ENCODE peak calls at places on chromosomes 7 and 10, in four cellular contexts. K, T, V and C are unnamed samples.

GRCh38 chr10:32350811-32351342 is 3.9 kb upstream of the EPC1 start:
- DNase-seq in K (no peak), T (no peak), V (no peak), C (no peak)

GRCh38 chr7:101650579-101651081 is 21.5 kb upstream of the MYL10 start:
- DNase-seq in K (no peak), T (no peak), V (no peak), C (no peak)

GRCh38 chr7:93715234-93715633 is 140.7 kb upstream of the CALCR start:
- DNase-seq in K (peak), T (peak), V (peak), C (peak)

GRCh38 chr7:44793919-44794715 is 2.4 kb upstream of the PPIA start:
- DNase-seq in K (no peak), T (no peak), V (no peak), C (no peak)

GRCh38 chr7:9711259-9711658 is 1262.4 kb upstream of the PHF14 start:
- DNase-seq in K (no peak), T (no peak), V (no peak), C (no peak)

GRCh38 chr7:107387077-107387476 is 82.8 kb upstream of the GPR22 start:
- DNase-seq in K (peak), T (peak), V (peak), C (no peak)

GRCh38 chr7:95693551-95694333 is 78.6 kb upstream of the DYNC1I1 start:
- DNase-seq in K (no peak), T (peak), V (no peak), C (peak)

GRCh38 chr7:146131701-146132100 is 15.1 kb downstream of the CNTNAP2 start:
- DNase-seq in K (no peak), T (no peak), V (no peak), C (no peak)

GRCh38 chr10:123666318-123667291 is at the start of gene GPR26:
- DNase-seq in K (peak), T (no peak), V (peak), C (no peak)

GRCh38 chr10:86755454-86755739 is 1.0 kb upstream of the BMPR1A start:
- DNase-seq in K (no peak), T (no peak), V (no peak), C (no peak)

GRCh38 chr7:36272567-36273269 is 116.9 kb upstream of the ANLN start:
- DNase-seq in K (no peak), T (no peak), V (no peak), C (no peak)

GRCh38 chr7:112634107-112634506 is 153.3 kb downstream of the LSMEM1 start:
- DNase-seq in K (no peak), T (no peak), V (no peak), C (no peak)

GRCh38 chr10:132889556-132889955 is 52.8 kb downstream of the CFAP46 start:
- DNase-seq in K (no peak), T (no peak), V (no peak), C (no peak)

GRCh38 chr7:39406464-39406863 is 159.7 kb upstream of the YAE1 start:
- DNase-seq in K (peak), T (no peak), V (no peak), C (no peak)

GRCh38 chr10:59006511-59007306 is 169.7 kb upstream of the PHYHIPL start:
- DNase-seq in K (no peak), T (peak), V (no peak), C (peak)

GRCh38 chr10:88158506-88159123 is 295.2 kb downstream of the PTEN start:
- DNase-seq in K (no peak), T (no peak), V (no peak), C (no peak)

GRCh38 chr10:98956576-98957260 is 278.9 kb downstream of the HPSE2 start:
- DNase-seq in K (no peak), T (peak), V (no peak), C (no peak)

GRCh38 chr10:16562891-16563290 is 41.2 kb upstream of the C1QL3 start:
- DNase-seq in K (no peak), T (no peak), V (no peak), C (no peak)

GRCh38 chr10:76563286-76563685 is 1074.3 kb downstream of the KCNMA1 start:
- DNase-seq in K (no peak), T (no peak), V (no peak), C (no peak)

GRCh38 chr7:92466682-92467081 is 11.1 kb downstream of the ERVW-1 start:
- DNase-seq in K (no peak), T (no peak), V (no peak), C (no peak)

GRCh38 chr7:143380264-143380645 is 890 bp upstream of the ZYX start:
- DNase-seq in K (peak), T (peak), V (peak), C (peak)

DNA sequence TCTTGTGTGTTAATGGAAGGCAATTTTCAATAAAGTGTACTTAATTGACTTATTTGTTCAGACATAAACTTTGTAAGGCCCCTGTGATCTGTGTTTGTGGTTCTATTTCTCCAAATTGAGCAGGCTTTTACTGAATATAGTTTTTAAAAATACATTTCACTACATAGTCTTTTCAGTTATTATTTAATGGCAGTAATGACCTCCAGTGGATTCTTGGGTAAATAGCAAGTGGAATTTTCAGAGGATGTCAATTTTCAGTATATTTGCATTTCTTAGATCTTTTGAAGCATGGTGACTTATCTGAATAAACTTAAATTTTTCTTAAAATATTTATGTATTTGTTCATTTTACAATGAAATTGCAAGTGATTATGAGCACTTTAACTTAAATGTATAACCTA is 203.1 kb upstream of the PCLO start:
- DNase-seq in K (no peak), T (peak), V (no peak), C (no peak)
- TF ChIP-seq CTCF in K (no peak), T (peak), V (no peak), C (no peak)

DNA sequence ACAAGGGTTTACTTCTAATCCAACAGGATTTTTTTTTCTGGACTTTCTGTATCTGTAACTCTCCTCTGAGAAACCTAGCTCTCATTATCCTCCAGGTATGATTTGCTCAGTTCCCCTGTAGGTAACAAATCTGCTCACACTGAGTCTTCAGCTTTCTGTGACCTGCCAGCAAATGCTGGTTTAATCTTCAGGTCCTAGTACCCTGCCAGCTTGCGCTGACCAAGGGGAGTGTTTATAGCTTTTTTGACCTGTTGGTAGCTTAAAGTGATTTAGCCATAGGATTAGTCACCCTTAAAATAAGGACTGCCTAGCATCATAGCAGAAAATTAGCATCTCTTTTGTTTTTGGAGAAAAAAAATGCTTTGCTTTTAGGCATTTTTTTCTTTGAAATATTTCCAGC is 22.4 kb downstream of the SND1 start:
- DNase-seq in K (no peak), T (no peak), V (no peak), C (no peak)
- TF ChIP-seq CTCF in K (no peak), T (no peak), V (no peak), C (no peak)

GRCh38 chr10:52466464-52466863 is 152.4 kb downstream of the DKK1 start:
- DNase-seq in K (no peak), T (no peak), V (no peak), C (no peak)
- TF ChIP-seq CTCF in K (no peak), T (no peak), V (no peak), C (no peak)

DNA sequence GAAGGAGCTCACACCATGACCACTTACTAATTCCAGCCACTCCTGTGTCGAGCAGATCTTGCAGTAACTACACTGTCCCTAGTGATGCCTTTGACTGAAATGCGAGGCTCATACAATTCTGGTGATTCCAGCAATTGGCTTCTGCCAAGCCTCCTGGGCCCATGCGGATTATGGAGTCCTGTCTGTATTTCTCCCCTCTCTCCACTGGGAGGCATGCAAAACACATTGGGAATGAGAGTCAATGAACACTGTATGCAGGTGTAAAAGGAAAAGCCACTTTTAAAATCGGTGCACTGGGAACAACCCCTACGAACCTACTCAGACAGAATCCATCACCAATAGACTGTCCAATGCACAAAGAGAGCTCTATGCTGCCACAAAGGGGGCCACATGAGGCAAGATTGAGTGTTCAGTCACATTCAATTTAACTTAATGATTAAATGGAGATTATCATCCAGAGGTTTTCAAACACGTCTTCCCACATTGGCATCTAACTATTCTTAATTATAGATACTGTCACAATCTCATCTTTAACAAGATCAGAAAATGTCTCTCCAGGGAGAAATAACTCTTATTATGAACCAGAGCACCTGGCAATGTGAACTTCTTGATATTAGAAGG is 550.6 kb downstream of the GLRX3 start:
- DNase-seq in K (peak), T (no peak), V (no peak), C (peak)
- TF ChIP-seq CTCF in K (peak), T (no peak), V (no peak), C (peak)

GRCh38 chr7:46152671-46153070 is 231.6 kb upstream of the IGFBP3 start:
- DNase-seq in K (no peak), T (no peak), V (no peak), C (no peak)
- TF ChIP-seq CTCF in K (no peak), T (no peak), V (no peak), C (peak)

GRCh38 chr7:2063562-2064360 is 169.0 kb downstream of the MAD1L1 start:
- DNase-seq in K (no peak), T (peak), V (peak), C (peak)
- TF ChIP-seq CTCF in K (no peak), T (peak), V (no peak), C (no peak)

DNA sequence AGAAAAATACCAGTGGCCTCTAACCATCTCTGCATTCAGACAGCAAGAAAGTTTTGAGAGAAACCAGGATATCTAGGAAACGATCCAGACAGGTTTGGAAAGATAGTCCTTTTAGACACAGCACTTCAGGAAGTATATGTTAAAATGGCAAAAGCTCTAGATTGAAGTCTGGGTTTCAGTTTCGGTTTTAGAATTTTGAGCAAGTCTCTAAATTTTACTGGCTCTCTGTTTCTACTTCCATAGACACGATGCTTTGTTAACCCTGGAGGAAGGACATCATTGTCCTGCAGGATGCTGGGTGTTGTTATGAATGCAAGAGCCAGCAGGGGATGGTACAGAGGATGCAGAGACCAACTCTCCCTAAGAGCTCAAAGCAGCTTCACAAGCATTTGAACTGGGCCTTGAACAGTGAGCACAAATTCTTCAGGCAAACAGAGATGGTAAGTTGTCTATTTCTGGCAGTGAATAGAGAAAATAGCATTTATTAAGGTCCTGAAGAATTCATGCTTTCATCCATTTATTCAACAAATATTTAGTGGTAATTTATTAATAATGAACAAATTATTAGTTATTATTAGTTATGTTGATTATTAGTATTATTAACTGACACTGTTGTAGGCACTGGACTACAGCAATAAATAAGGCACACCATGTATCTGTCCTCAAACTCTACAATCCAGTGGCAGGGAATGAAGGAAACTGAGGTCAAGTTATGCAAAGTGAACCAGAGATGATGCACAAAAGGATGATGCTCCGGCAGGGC is 152.7 kb upstream of the NRP1 start:
- DNase-seq in K (no peak), T (peak), V (no peak), C (no peak)
- TF ChIP-seq CTCF in K (no peak), T (peak), V (no peak), C (no peak)

DNA sequence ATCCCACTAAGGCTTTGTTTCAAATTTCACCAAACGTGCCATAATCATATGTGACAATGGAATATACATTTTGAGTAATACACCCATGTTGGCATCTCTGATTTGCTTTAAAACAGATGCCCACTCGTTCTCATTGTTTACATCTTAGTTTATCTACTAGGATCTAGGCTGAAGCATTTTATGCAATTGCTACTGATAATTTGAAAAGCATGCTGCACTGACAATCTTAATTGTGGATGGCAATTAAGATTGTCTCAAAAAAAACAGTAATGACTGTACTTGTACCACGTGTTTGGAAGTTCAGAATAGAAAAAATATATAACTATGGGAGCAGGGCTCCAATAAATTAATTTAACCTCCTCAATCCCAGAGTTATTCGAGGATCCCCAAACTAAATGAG is 136.8 kb downstream of the CRPPA start:
- DNase-seq in K (no peak), T (no peak), V (no peak), C (no peak)
- TF ChIP-seq CTCF in K (no peak), T (no peak), V (no peak), C (no peak)

GRCh38 chr7:151727579-151728285 is 149.2 kb downstream of the PRKAG2 start:
- DNase-seq in K (peak), T (peak), V (no peak), C (peak)

GRCh38 chr7:151724250-151724915 is 152.5 kb downstream of the PRKAG2 start:
- DNase-seq in K (no peak), T (no peak), V (no peak), C (no peak)

GRCh38 chr7:151726875-151727578 is 149.9 kb downstream of the PRKAG2 start:
- DNase-seq in K (no peak), T (no peak), V (no peak), C (no peak)

GRCh38 chr7:151724920-151725584 is 151.9 kb downstream of the PRKAG2 start:
- DNase-seq in K (no peak), T (no peak), V (no peak), C (no peak)

DNA sequence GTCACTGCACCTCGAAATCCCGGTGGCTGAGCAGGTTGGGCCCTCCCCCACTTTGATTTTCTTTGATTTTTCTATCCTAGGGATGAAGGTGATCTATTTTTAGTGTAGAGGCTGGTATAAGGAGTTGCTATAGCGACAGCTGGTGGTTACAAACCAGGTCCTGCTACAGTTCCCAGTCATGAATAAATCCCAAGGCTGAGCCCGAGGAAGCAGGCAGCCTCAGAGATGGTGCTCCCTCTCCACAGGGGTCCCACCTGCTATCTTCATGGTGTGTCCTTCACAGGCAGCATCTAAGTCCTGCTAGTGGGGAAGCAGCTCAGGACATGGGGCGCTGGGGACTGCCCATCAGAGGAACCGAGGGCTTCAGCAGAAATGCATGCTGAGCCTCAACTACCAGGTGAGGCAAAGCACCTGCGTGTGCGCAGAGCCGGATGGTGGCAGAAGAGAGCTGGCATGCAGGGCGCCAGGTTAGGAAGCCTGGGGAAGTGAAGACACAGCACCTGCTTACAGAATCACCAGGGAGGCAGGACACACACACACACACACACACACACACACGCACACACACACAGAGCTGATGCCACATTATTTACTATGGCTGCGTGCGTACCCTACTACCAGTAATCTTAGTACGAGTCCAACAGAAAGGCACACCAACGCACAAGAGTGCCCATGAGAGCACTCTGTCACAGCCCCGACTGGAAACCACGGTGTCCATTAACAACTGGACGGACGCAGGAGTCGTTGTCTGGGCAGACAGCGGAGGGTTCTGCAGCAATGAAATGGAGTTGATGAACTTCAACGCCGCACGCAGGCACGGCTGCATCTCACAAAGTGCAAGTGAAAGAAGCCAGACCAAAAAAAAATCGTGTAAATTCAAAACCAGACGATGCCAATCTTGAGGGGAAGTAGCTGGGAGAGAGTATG is 150.8 kb downstream of the PRKAG2 start:
- DNase-seq in K (no peak), T (no peak), V (no peak), C (no peak)
- TF ChIP-seq CTCF in K (no peak), T (no peak), V (no peak), C (peak)

GRCh38 chr7:19488056-19488455 is 220.8 kb downstream of the POLR1F start:
- DNase-seq in K (no peak), T (no peak), V (no peak), C (no peak)

GRCh38 chr7:19491371-19491770 is 217.5 kb downstream of the POLR1F start:
- DNase-seq in K (no peak), T (no peak), V (no peak), C (no peak)

GRCh38 chr7:19489162-19489820 is 219.5 kb downstream of the POLR1F start:
- DNase-seq in K (no peak), T (no peak), V (no peak), C (no peak)

DNA sequence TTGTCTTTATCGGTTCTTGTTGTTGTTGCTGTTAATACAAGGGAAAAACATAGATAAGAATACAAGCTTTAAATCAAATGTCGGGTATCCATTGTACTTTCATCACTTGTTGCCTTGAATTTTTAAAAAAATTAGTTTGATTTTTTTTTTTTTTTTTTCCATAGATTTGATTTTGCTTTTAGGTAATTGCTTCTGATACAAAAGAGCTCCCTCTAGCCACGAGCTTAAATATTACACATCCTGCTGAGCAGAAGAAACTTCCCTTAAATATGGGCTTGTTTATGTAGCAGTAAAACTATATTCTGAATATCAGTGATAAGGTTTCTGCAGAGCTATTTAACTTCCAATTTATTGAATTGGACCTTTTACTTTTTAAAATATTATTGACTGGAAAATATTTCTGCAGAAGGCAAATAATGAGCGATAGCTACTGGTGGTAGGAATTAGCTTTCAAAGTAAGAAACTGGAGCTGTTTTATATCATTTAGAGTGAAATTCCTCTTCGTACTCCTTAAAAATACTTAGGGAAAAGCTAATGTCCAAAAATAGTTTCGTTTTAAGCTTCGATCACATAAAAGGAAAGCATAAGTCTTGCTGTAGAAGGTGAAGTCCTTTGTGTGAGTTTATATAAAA is 216.9 kb downstream of the POLR1F start:
- DNase-seq in K (no peak), T (peak), V (no peak), C (peak)
- TF ChIP-seq CTCF in K (peak), T (peak), V (peak), C (peak)